ENCODE peak calls at places on chromosomes 16 and 17, in five cellular contexts. One of them, this sample, is unnamed.

GRCh38 chr17:14372905-14373559 is 72.2 kb downstream of the HS3ST3B1 start:
- DNase-seq in activated CD8-positive, alpha-beta T cell treated with anti-CD3 and anti-CD28 coated beads for 36 hours: no peak
- DNase-seq in COLO829: no peak
- DNase-seq in substantia nigra: no peak
- DNase-seq in progenitor cell of endocrine pancreas: peak; percentile 17
- DNase-seq in this sample: no peak

GRCh38 chr16:67516296-67517177 is 12.1 kb upstream of the RIPOR1 start:
- DNase-seq in activated CD8-positive, alpha-beta T cell treated with anti-CD3 and anti-CD28 coated beads for 36 hours: no peak
- DNase-seq in COLO829: peak; percentile 54
- DNase-seq in substantia nigra: no peak
- DNase-seq in progenitor cell of endocrine pancreas: no peak
- DNase-seq in this sample: no peak

GRCh38 chr17:78979780-78980623 is at the start of gene LGALS3BP:
- DNase-seq in activated CD8-positive, alpha-beta T cell treated with anti-CD3 and anti-CD28 coated beads for 36 hours: peak; percentile 54
- DNase-seq in COLO829: peak; percentile 97
- DNase-seq in substantia nigra: peak; percentile 69
- DNase-seq in progenitor cell of endocrine pancreas: peak; percentile 19
- DNase-seq in this sample: peak; percentile 40

GRCh38 chr17:19299866-19300265 is 62.7 kb downstream of the B9D1 start:
- DNase-seq in activated CD8-positive, alpha-beta T cell treated with anti-CD3 and anti-CD28 coated beads for 36 hours: no peak
- DNase-seq in COLO829: no peak
- DNase-seq in substantia nigra: no peak
- DNase-seq in progenitor cell of endocrine pancreas: no peak
- DNase-seq in this sample: no peak

GRCh38 chr16:89847056-89847929 is 19.0 kb downstream of the SPIRE2 start:
- DNase-seq in activated CD8-positive, alpha-beta T cell treated with anti-CD3 and anti-CD28 coated beads for 36 hours: no peak
- DNase-seq in COLO829: no peak
- DNase-seq in substantia nigra: no peak
- DNase-seq in progenitor cell of endocrine pancreas: no peak
- DNase-seq in this sample: no peak

GRCh38 chr17:79850571-79851460 is 11.6 kb upstream of the CBX4 start:
- DNase-seq in activated CD8-positive, alpha-beta T cell treated with anti-CD3 and anti-CD28 coated beads for 36 hours: peak; percentile 57
- DNase-seq in COLO829: no peak
- DNase-seq in substantia nigra: no peak
- DNase-seq in progenitor cell of endocrine pancreas: no peak
- DNase-seq in this sample: no peak

GRCh38 chr16:67349172-67349571 is 22.6 kb downstream of the LRRC36 start:
- DNase-seq in activated CD8-positive, alpha-beta T cell treated with anti-CD3 and anti-CD28 coated beads for 36 hours: no peak
- DNase-seq in COLO829: no peak
- DNase-seq in substantia nigra: no peak
- DNase-seq in progenitor cell of endocrine pancreas: no peak
- DNase-seq in this sample: no peak

GRCh38 chr17:38911081-38911730 is 14.2 kb upstream of the LASP1NB start:
- DNase-seq in activated CD8-positive, alpha-beta T cell treated with anti-CD3 and anti-CD28 coated beads for 36 hours: no peak
- DNase-seq in COLO829: no peak
- DNase-seq in substantia nigra: no peak
- DNase-seq in progenitor cell of endocrine pancreas: no peak
- DNase-seq in this sample: no peak

GRCh38 chr16:14454391-14454790 is 175.7 kb downstream of the PARN start:
- DNase-seq in activated CD8-positive, alpha-beta T cell treated with anti-CD3 and anti-CD28 coated beads for 36 hours: no peak
- DNase-seq in COLO829: peak; percentile 9
- DNase-seq in substantia nigra: no peak
- DNase-seq in progenitor cell of endocrine pancreas: no peak
- DNase-seq in this sample: no peak

GRCh38 chr17:75876938-75877751 is 1.2 kb downstream of the TRIM47 start:
- DNase-seq in activated CD8-positive, alpha-beta T cell treated with anti-CD3 and anti-CD28 coated beads for 36 hours: peak; percentile 70
- DNase-seq in COLO829: peak; percentile 89
- DNase-seq in substantia nigra: peak; percentile 69
- DNase-seq in progenitor cell of endocrine pancreas: no peak
- DNase-seq in this sample: no peak

GRCh38 chr16:67770371-67770991 is 35.9 kb downstream of the RANBP10 start:
- DNase-seq in activated CD8-positive, alpha-beta T cell treated with anti-CD3 and anti-CD28 coated beads for 36 hours: no peak
- DNase-seq in COLO829: no peak
- DNase-seq in substantia nigra: no peak
- DNase-seq in progenitor cell of endocrine pancreas: no peak
- DNase-seq in this sample: no peak

GRCh38 chr16:57648590-57649442 is 19.3 kb upstream of the ADGRG3 start:
- DNase-seq in activated CD8-positive, alpha-beta T cell treated with anti-CD3 and anti-CD28 coated beads for 36 hours: peak; percentile 94
- DNase-seq in COLO829: peak; percentile 80
- DNase-seq in substantia nigra: peak; percentile 58
- DNase-seq in progenitor cell of endocrine pancreas: peak; percentile 76
- DNase-seq in this sample: no peak

GRCh38 chr16:49350265-49351103 is 23.1 kb upstream of the C16orf78 start:
- DNase-seq in activated CD8-positive, alpha-beta T cell treated with anti-CD3 and anti-CD28 coated beads for 36 hours: peak; percentile 63
- DNase-seq in COLO829: peak; percentile 40
- DNase-seq in substantia nigra: peak; percentile 28
- DNase-seq in progenitor cell of endocrine pancreas: peak; percentile 63
- DNase-seq in this sample: no peak

GRCh38 chr16:23795369-23795768 is 40.4 kb upstream of the PRKCB start:
- DNase-seq in activated CD8-positive, alpha-beta T cell treated with anti-CD3 and anti-CD28 coated beads for 36 hours: no peak
- DNase-seq in COLO829: no peak
- DNase-seq in substantia nigra: no peak
- DNase-seq in progenitor cell of endocrine pancreas: no peak
- DNase-seq in this sample: no peak

GRCh38 chr16:275041-275621 is 613 bp downstream of the RGS11 start:
- DNase-seq in activated CD8-positive, alpha-beta T cell treated with anti-CD3 and anti-CD28 coated beads for 36 hours: peak; percentile 19
- DNase-seq in COLO829: no peak
- DNase-seq in substantia nigra: no peak
- DNase-seq in progenitor cell of endocrine pancreas: no peak
- DNase-seq in this sample: no peak

GRCh38 chr17:50023520-50023919 is 28.5 kb upstream of the DLX3 start:
- DNase-seq in activated CD8-positive, alpha-beta T cell treated with anti-CD3 and anti-CD28 coated beads for 36 hours: no peak
- DNase-seq in COLO829: no peak
- DNase-seq in substantia nigra: no peak
- DNase-seq in progenitor cell of endocrine pancreas: no peak
- DNase-seq in this sample: no peak

GRCh38 chr16:15925631-15926030 is 23.8 kb upstream of the ABCC1 start:
- DNase-seq in activated CD8-positive, alpha-beta T cell treated with anti-CD3 and anti-CD28 coated beads for 36 hours: no peak
- DNase-seq in COLO829: no peak
- DNase-seq in substantia nigra: no peak
- DNase-seq in progenitor cell of endocrine pancreas: no peak
- DNase-seq in this sample: no peak

This sample was measured in NCI-H1048.